ENCODE peak calls at places on chromosome 13, in nine cellular contexts. Z is NB4, F is kidney epithelial cell, E is A549, S is prostate gland, V is endothelial cell, T is fibroblast of villous mesenchyme, G is AG04450, H is gastrocnemius medialis. Y is an unnamed sample.

GRCh38 chr13:33313504-33313903 is 27.9 kb upstream of the STARD13 start:
- DNase-seq in Z (no peak), F (no peak), E (no peak), S (no peak), V (no peak), T (no peak), G (no peak), H (no peak), Y (no peak)

GRCh38 chr13:99432637-99433542 is 68.4 kb upstream of the TM9SF2 start:
- DNase-seq in Z (peak; percentile 77), F (peak; percentile 42), E (peak; percentile 60), S (no peak), V (peak; percentile 50), T (peak; percentile 79), G (no peak), H (peak; percentile 46), Y (no peak)

GRCh38 chr13:83498486-83499190 is 383.6 kb downstream of the SLITRK1 start:
- DNase-seq in Z (no peak), F (no peak), E (peak; percentile 9), S (no peak), V (no peak), T (peak; percentile 8), G (no peak), H (no peak), Y (peak; percentile 64)

GRCh38 chr13:25752957-25753540 is 298.8 kb downstream of the SHISA2 start:
- DNase-seq in Z (peak; percentile 88), F (no peak), E (no peak), S (no peak), V (no peak), T (peak; percentile 12), G (peak; percentile 18), H (no peak), Y (no peak)

GRCh38 chr13:21528616-21529015 is 69.5 kb upstream of the ZDHHC20 start:
- DNase-seq in Z (no peak), F (peak; percentile 26), E (no peak), S (no peak), V (no peak), T (peak; percentile 81), G (no peak), H (no peak), Y (peak; percentile 68)

GRCh38 chr13:59493436-59493965 is 670.2 kb downstream of the DIAPH3 start:
- DNase-seq in Z (no peak), F (no peak), E (no peak), S (no peak), V (no peak), T (no peak), G (no peak), H (no peak), Y (no peak)

GRCh38 chr13:101556676-101557121 is 104.2 kb downstream of the ITGBL1 start:
- DNase-seq in Z (no peak), F (no peak), E (no peak), S (no peak), V (no peak), T (peak; percentile 67), G (no peak), H (no peak), Y (peak; percentile 37)

GRCh38 chr13:46679369-46680180 is 117.4 kb downstream of the ESD start:
- DNase-seq in Z (no peak), F (no peak), E (no peak), S (no peak), V (no peak), T (peak; percentile 88), G (no peak), H (no peak), Y (no peak)

GRCh38 chr13:99465454-99465853 is 35.8 kb upstream of the TM9SF2 start:
- DNase-seq in Z (no peak), F (no peak), E (no peak), S (no peak), V (no peak), T (no peak), G (no peak), H (no peak), Y (no peak)

GRCh38 chr13:33202644-33203169 is 82.8 kb downstream of the STARD13 start:
- DNase-seq in Z (peak; percentile 13), F (no peak), E (no peak), S (no peak), V (no peak), T (no peak), G (no peak), H (no peak), Y (no peak)

GRCh38 chr13:98103942-98104880 is 38.7 kb upstream of the FARP1 start:
- DNase-seq in Z (no peak), F (no peak), E (peak; percentile 48), S (no peak), V (no peak), T (no peak), G (no peak), H (no peak), Y (no peak)

GRCh38 chr13:29707876-29708543 is 112.5 kb upstream of the SLC7A1 start:
- DNase-seq in Z (peak; percentile 82), F (no peak), E (peak; percentile 6), S (no peak), V (peak; percentile 67), T (peak; percentile 66), G (peak; percentile 2), H (no peak), Y (peak; percentile 10)

GRCh38 chr13:76758257-76758656 is 127.9 kb downstream of the KCTD12 start:
- DNase-seq in Z (no peak), F (no peak), E (no peak), S (no peak), V (no peak), T (peak; percentile 23), G (no peak), H (no peak), Y (no peak)

GRCh38 chr13:45482571-45483173 is 17.9 kb downstream of the COG3 start:
- DNase-seq in Z (no peak), F (no peak), E (no peak), S (no peak), V (no peak), T (peak; percentile 28), G (no peak), H (no peak), Y (no peak)

GRCh38 chr13:87368639-87369038 is 302.5 kb upstream of the SLITRK5 start:
- DNase-seq in Z (no peak), F (no peak), E (no peak), S (no peak), V (no peak), T (no peak), G (no peak), H (no peak), Y (no peak)

GRCh38 chr13:43058836-43059235 is 35.5 kb downstream of the DNAJC15 start:
- DNase-seq in Z (no peak), F (no peak), E (no peak), S (no peak), V (no peak), T (peak; percentile 65), G (no peak), H (no peak), Y (no peak)

GRCh38 chr13:90732049-90732448 is 615.4 kb upstream of the MIR17HG start:
- DNase-seq in Z (peak; percentile 4), F (no peak), E (no peak), S (no peak), V (peak; percentile 7), T (no peak), G (no peak), H (no peak), Y (no peak)
- TF ChIP-seq CTCF in Z (no peak), F (no peak), E (no peak), S (no peak), V (no peak), T (no peak), G (no peak), H (no peak), Y (no peak)

GRCh38 chr13:79659161-79659560 is 178.2 kb downstream of the NDFIP2 start:
- DNase-seq in Z (peak; percentile 6), F (no peak), E (no peak), S (peak; percentile 41), V (no peak), T (peak; percentile 73), G (no peak), H (peak; percentile 58), Y (no peak)

GRCh38 chr13:79663977-79664636 is 183.2 kb downstream of the NDFIP2 start:
- DNase-seq in Z (no peak), F (no peak), E (no peak), S (no peak), V (no peak), T (no peak), G (no peak), H (no peak), Y (no peak)

GRCh38 chr13:79663420-79663819 is 182.5 kb downstream of the NDFIP2 start:
- DNase-seq in Z (no peak), F (no peak), E (no peak), S (no peak), V (no peak), T (no peak), G (no peak), H (no peak), Y (no peak)

GRCh38 chr13:79660361-79660760 is 179.4 kb downstream of the NDFIP2 start:
- DNase-seq in Z (no peak), F (no peak), E (no peak), S (no peak), V (no peak), T (no peak), G (no peak), H (no peak), Y (no peak)

DNA sequence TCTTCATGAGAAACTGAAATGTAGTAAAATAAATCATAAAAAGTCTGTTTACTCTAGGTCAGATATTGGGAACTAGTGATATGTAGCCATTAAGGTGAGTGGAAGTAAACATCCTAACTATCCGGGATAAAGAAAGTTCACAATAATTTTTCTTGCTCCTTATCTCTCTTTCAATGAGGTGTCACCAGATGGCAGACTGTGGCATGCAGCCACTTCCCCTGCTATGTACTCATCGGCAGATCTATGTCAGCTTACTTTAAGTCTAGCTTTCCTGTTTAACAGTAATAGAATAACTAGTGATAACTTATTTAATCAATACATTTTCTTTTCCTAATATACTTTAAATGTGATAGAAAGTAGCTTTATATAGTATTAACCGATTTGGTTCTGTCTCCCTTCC is 181.9 kb downstream of the NDFIP2 start:
- DNase-seq in Z (no peak), F (no peak), E (no peak), S (no peak), V (no peak), T (no peak), G (no peak), H (peak; percentile 19), Y (no peak)
- TF ChIP-seq CTCF in Z (no peak), F (no peak), E (no peak), S (no peak), V (no peak), T (no peak), G (no peak), H (no peak), Y (no peak)

GRCh38 chr13:91647361-91647970 is 249.0 kb downstream of the GPC5 start:
- DNase-seq in Z (peak; percentile 34), F (no peak), E (no peak), S (no peak), V (peak; percentile 46), T (no peak), G (no peak), H (no peak), Y (no peak)
- TF ChIP-seq CTCF in Z (peak; percentile 79), F (peak; percentile 37), E (peak; percentile 17), S (no peak), V (peak; percentile 74), T (peak; percentile 33), G (peak; percentile 57), H (no peak), Y (peak; percentile 4)

DNA sequence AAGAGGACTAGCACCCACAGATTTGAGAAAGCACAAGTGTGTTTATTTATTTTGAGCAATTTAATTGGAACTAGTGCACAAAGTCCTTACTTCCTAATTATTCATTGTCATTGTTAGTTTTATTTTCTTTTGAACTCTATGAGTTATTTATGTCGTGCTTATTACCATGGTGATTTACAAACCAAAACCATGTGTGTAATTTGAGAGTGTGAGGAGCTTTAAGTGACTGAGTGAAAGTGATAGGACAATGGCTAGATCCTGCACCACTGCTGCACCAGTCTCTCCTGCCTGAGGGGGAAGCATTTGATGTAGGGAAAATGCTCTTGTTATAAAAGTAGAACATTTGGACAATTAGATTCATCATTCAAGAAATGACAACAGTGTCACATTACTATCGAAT is 172.3 kb upstream of the KLF12 start:
- DNase-seq in Z (no peak), F (no peak), E (no peak), S (no peak), V (no peak), T (peak; percentile 10), G (no peak), H (no peak), Y (no peak)
- TF ChIP-seq CTCF in Z (no peak), F (no peak), E (no peak), S (no peak), V (no peak), T (no peak), G (peak; percentile 23), H (no peak), Y (peak; percentile 17)